ENCODE peak calls at places on chromosomes 1 and 21, in seven cellular contexts. J is breast epithelium, V is HCT116, A is K562, H is stomach, X is suprapubic skin, U is H1. D is an unnamed sample.

GRCh38 chr1:14848621-14849020 is 250.1 kb downstream of the KAZN start:
- DNase-seq in V (no peak), U (no peak), A (no peak), X (no peak), J (no peak), H (no peak), D (no peak)

GRCh38 chr1:1419812-1420653 is 1.0 kb downstream of the ANKRD65 start:
- DNase-seq in U (no peak), X (no peak), V (no peak), H (no peak), J (no peak), A (no peak), D (no peak)

GRCh38 chr1:67441183-67441582 is 11.0 kb upstream of the SERBP1 start:
- DNase-seq in H (peak), J (no peak), X (no peak), V (no peak), A (peak), U (no peak), D (no peak)

GRCh38 chr1:28087614-28088167 is 719 bp downstream of the EYA3 start:
- DNase-seq in X (no peak), U (no peak), H (no peak), V (no peak), A (peak), J (no peak), D (no peak)

GRCh38 chr1:244655186-244655585 is 2.3 kb downstream of the DESI2 start:
- DNase-seq in U (no peak), A (no peak), X (no peak), H (no peak), V (no peak), J (no peak), D (no peak)

GRCh38 chr1:200172311-200172710 is 144.8 kb downstream of the NR5A2 start:
- DNase-seq in J (no peak), V (no peak), X (no peak), H (no peak), U (no peak), A (no peak), D (no peak)

GRCh38 chr21:45254557-45254930 is 33.2 kb downstream of the POFUT2 start:
- DNase-seq in J (no peak), X (no peak), U (no peak), V (no peak), A (no peak), H (no peak), D (no peak)

GRCh38 chr21:44253832-44254700 is 7.6 kb downstream of the DNMT3L start:
- DNase-seq in A (no peak), J (no peak), V (no peak), X (peak), H (no peak), U (no peak), D (peak)

GRCh38 chr1:91036894-91037829 is 15.3 kb upstream of the ZNF644 start:
- DNase-seq in U (no peak), H (no peak), V (no peak), X (no peak), J (no peak), A (no peak), D (no peak)

GRCh38 chr1:164699815-164700491 is 141.0 kb downstream of the PBX1 start:
- DNase-seq in J (no peak), V (no peak), X (no peak), H (no peak), U (no peak), A (no peak), D (no peak)

GRCh38 chr1:153506831-153507413 is 28.9 kb downstream of the S100A6 start:
- DNase-seq in U (no peak), J (no peak), X (peak), A (no peak), V (no peak), H (peak), D (no peak)
- TF ChIP-seq POLR2AphosphoS5 in U (no peak), J (peak), X (no peak), A (no peak), V (peak), H (peak), D (no peak)

GRCh38 chr21:41426656-41427311 is 745 bp downstream of the MX1 start:
- DNase-seq in X (no peak), A (no peak), V (no peak), J (no peak), H (no peak), U (peak), D (no peak)

GRCh38 chr21:41428311-41428710 is 2.3 kb downstream of the MX1 start:
- DNase-seq in V (no peak), X (no peak), J (no peak), A (no peak), H (no peak), U (no peak), D (no peak)

GRCh38 chr21:41427556-41427955 is 1.5 kb downstream of the MX1 start:
- DNase-seq in A (no peak), H (no peak), X (no peak), V (no peak), J (no peak), U (peak), D (no peak)

GRCh38 chr21:41425588-41425953 is 468 bp upstream of the MX1 start:
- DNase-seq in A (no peak), H (no peak), J (no peak), U (peak), X (no peak), V (no peak), D (no peak)

GRCh38 chr21:41425954-41426655 is at the start of gene MX1:
- DNase-seq in J (peak), V (no peak), H (peak), A (no peak), X (peak), U (peak), D (peak)
- TF ChIP-seq POLR2A in J (peak), V (no peak), H (peak), A (no peak), X (no peak), U (no peak), D (peak)

DNA sequence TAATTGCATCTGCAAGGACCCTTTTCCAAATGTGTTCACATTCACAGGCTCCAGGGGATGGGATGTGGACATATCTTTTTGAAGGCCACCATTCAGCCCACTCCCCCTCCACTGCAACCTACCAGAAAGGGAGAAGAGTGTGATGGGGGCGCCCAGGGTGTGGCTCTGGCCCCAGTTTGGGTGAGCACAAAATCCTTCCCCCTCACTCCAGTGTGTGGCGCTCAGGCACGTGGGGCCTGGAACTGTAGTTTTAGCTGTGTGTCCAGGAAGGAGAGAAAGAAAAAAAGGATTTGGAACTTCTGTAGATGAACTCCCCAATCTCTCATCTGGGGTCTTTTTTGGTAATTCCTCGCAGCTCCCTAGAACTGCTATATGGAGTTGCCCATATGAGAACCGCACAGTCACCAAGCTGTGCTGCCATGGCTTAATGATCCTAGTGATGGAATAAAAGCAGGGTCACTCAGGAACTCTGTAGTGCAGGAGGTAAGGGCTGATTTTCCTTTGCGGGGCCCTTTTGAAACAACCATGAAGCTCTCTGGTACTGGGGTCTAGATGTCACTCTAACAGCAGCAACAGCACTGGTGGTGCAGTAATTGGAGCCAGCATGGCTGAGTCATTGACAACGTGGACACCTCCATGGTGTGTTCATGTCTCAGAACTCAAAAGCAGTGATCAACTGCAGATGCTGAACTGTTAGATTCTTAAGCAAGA is 17.0 kb downstream of the AGT start:
- DNase-seq in V (no peak), A (peak), X (no peak), U (no peak), J (no peak), H (no peak), D (no peak)
- TF ChIP-seq POLR2AphosphoS5 in V (no peak), A (no peak), X (no peak), U (no peak), J (no peak), H (no peak), D (no peak)

DNA sequence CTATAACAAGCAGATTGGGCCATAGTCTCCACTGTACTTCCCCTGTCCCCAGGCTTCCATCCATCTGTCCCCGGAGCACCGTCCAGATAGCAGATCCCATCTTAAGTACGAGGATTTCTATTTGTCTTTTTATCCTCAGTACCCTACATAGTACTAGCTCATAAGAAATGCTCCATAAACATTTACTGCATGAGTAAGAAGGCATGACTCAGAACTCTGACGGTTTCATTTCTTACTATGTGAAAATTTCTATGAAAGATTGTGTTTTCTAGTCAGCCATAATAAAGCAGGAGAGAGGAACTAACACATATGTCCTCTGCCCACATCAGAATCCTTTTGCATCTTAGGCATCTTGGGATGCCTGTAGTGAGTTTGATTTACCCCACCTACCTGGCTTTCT is 49.5 kb downstream of the CHD1L start:
- DNase-seq in A (no peak), U (no peak), H (no peak), X (no peak), V (no peak), J (no peak), D (no peak)
- TF ChIP-seq POLR2A in A (no peak), U (no peak), H (no peak), X (no peak), V (no peak), J (no peak), D (no peak)

GRCh38 chr1:9494936-9495758 is 44.1 kb upstream of the SLC25A33 start:
- DNase-seq in H (peak), V (peak), X (no peak), U (peak), J (peak), A (peak), D (peak)
- TF ChIP-seq POLR2AphosphoS5 in H (no peak), V (no peak), X (no peak), U (no peak), J (peak), A (no peak), D (no peak)

GRCh38 chr1:26280333-26281042 is 602 bp downstream of the SH3BGRL3 start:
- DNase-seq in H (peak), V (no peak), X (no peak), A (peak), J (no peak), U (no peak), D (peak)

GRCh38 chr1:26281091-26281958 is 1.4 kb downstream of the SH3BGRL3 start:
- DNase-seq in J (no peak), V (no peak), U (no peak), H (no peak), X (no peak), A (peak), D (no peak)

GRCh38 chr1:26278303-26278702 is 1.6 kb upstream of the SH3BGRL3 start:
- DNase-seq in V (no peak), A (peak), U (no peak), H (peak), J (no peak), X (peak), D (no peak)

GRCh38 chr1:26278835-26279597 is 870 bp upstream of the SH3BGRL3 start:
- DNase-seq in V (no peak), X (peak), U (no peak), J (no peak), H (peak), A (peak), D (no peak)

DNA sequence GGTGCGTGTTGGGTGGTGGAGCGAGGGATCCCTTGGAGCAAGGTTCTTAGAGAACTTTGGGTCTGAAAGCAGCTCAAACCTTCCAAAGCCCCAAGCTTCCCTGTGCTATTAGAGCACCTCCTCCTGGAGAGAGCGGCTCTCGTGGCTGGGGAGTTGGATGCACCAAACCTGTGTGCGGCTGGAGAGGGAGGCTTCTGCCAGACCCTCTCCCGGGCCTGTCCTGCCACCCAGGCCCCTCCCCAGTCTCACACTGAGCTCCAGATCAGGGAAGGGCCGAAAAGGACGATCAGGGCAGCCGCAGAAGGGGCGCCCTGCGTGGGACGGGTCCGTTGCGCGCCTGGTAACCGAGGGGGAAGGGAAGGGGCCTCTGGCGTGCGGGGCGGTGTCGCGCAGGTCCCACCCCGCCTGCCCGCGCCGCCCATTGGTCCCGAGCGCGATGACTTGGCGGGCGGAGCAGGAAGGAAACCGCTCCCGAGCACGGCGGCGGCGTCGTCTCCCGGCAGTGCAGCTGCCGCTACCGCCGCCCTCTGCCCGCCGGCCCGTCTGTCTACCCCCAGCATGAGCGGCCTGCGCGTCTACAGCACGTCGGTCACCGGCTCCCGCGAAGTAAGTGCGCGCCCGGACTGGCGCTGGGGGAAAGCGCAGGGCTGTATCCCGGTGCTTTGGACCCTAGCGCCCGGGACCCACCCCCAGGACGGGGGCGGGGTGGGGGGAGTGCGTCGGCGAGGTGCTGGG is at the start of gene SH3BGRL3:
- DNase-seq in A (peak), U (peak), X (peak), J (peak), H (peak), V (peak), D (peak)
- TF ChIP-seq POLR2A in A (peak), U (no peak), X (peak), J (no peak), H (peak), V (peak), D (peak)

DNA sequence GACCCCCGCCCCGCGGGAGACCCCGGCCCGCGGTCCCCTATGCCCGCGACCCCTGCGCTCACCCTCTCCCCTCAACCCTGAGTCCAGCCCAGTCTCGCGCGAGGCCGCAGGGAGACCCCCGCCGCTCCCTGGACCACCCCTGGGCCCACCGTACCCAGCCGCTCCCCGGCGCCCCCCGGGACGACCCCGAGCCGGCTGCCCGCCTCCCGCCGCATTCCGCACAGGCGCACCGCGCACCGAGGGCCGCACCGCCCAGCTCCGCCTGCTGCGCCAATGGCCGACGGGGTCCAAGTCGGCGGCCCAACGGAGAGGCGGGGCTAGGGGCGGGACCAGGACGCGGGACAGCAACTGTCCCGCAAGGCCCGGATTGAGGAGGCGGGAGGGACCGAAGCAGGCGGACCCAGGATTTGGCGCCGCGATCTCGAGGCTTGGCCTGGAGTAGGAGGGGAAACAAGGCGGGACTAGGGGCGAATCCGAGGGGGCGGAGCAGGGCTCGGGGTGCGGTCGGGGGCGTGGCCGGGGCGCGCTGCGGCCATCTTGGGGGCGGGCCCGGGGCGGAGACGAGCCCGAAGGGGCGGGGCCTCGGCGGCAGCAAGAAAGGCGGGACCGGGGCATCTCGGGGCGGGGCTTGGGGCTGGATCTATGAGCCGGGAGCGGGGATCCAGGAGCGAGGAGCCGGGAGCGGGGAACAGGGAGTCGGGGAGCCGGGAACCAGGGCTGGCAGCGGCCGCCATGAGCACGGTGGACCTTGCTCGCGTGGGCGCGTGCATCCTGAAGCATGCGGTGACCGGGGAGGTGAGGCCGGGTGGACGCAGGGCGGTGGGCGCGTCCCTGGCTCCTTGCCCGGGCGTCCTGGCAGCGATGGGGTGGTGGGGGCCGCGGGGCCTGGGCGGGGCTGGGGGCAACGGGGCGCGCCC is at the start of gene PRXL2B:
- DNase-seq in X (peak), J (peak), A (peak), H (peak), U (peak), V (peak), D (peak)
- TF ChIP-seq POLR2AphosphoS5 in X (peak), J (peak), A (peak), H (peak), U (peak), V (peak), D (no peak)

DNA sequence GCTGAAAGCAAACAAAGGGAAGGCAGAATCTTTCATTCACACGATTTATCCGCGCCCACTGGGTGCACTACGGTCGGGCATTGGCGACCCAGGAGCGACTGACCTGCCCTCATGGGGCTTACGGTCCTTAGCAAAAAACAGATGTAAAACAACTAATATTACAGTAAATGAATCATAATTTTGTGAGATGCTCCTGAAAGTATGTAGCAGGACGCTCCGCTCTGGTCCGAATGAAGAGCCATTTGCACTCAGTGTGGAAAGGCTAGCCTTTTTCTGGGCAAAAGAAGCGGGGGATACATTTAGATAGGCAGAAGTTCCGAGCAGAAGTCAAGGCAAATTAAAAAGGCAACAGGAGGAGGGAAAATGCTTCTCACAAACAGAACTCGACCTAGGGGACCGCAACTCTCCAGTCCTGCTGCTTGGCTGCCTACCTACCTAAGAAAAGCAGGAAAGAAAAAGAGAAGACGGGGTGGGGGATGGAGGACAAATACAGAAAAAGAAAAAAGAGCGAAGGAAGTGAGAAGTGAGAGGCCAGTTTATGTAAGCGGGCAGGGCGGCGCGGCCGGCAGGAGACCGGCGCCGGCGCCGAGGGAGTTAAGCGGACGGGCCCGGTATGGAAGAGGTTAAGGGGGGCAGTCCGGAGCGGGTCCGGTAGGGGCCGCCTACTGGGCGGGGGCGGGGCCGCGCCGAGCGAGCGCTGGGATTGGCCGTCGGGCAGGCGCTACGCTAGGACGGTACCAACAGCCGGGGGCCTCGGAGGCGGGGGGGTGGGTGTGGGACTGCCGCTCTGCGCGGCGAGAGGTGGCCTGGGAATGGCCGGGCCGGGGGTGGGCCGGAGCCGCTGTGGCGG is at the start of gene FAM20B:
- DNase-seq in X (peak), U (peak), J (peak), A (peak), H (peak), V (peak), D (peak)
- TF ChIP-seq POLR2A in X (no peak), U (peak), J (no peak), A (peak), H (no peak), V (no peak), D (no peak)

DNA sequence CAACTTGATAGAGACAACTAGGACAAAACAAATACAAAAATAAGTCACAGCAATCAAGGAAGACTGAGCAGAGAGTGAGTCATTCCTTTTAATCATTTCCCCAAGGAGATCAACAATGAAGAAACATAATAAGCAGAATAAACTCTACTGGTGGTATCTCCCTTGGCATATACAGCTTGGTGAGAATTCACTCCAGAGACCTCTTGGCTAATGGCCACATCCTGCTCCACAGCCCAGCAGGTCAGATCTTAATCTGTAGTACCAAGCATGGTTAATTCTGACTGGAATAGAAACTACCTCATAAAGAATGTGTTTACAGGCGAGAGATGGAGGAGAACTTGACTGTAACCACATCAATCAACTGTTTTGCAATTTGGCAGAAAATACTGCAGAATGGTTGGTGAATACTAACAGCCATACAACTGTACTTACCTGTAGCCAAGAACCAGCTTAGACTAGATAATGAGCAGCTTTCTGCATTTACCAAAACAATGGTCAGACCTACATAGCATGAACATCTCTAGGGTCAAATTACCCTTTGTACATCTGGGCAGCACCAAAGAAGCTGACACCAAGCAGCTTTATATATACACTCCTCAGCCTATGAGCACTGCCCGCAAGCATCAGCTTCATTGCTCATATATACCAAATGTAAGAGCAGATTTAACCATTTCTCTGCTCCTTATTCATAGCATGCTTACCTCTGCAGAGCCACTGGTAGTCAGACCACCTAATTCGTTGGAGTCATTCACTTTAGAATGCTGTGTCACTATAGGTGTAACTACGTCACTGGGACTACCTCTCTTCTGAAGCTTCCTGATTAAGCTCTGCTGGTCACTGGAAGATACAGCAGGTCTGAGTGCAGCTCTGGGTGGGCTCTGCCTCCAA is 51.0 kb downstream of the KIAA0319L start:
- DNase-seq in J (no peak), X (no peak), V (peak), U (no peak), A (peak), H (peak), D (no peak)
- TF ChIP-seq POLR2AphosphoS5 in J (no peak), X (no peak), V (no peak), U (no peak), A (no peak), H (peak), D (no peak)

GRCh38 chr1:208254862-208255261 is 10.7 kb upstream of the PLXNA2 start:
- DNase-seq in H (no peak), V (no peak), J (no peak), A (no peak), X (no peak), U (no peak), D (no peak)
- TF ChIP-seq POLR2A in H (no peak), V (no peak), J (no peak), A (no peak), X (no peak), U (no peak), D (no peak)